ENCODE peak calls at places on chromosomes 6 and 20, in seven cellular contexts. I, R, W, D, O, X and Q are unnamed samples.
A peak's percentile ranks its signal among the peaks of the same experiment; 100 is the strongest.

GRCh38 chr6:162856885-162857284 is 129.1 kb downstream of the PACRG start:
- DNase-seq in I (peak; percentile 90), R (peak; percentile 96), W (no peak), D (no peak), O (peak; percentile 67), X (no peak), Q (peak; percentile 51)

GRCh38 chr6:586553-586952 is 70.3 kb downstream of the HUS1B start:
- DNase-seq in I (no peak), R (peak; percentile 89), W (no peak), D (no peak), O (no peak), X (no peak), Q (peak; percentile 14)

GRCh38 chr20:57869291-57869950 is 159.6 kb upstream of the PMEPA1 start:
- DNase-seq in I (no peak), R (peak; percentile 63), W (no peak), D (no peak), O (no peak), X (no peak), Q (no peak)

GRCh38 chr6:158213925-158214674 is 46.0 kb downstream of the GTF2H5 start:
- DNase-seq in I (peak; percentile 65), R (peak; percentile 88), W (peak; percentile 42), D (peak; percentile 68), O (peak; percentile 84), X (peak; percentile 56), Q (no peak)

GRCh38 chr6:159758031-159759001 is 3.5 kb upstream of the ACAT2 start:
- DNase-seq in I (peak; percentile 80), R (no peak), W (no peak), D (no peak), O (peak; percentile 71), X (no peak), Q (peak; percentile 46)

GRCh38 chr6:44867561-44868334 is 460.4 kb upstream of the RUNX2 start:
- DNase-seq in I (no peak), R (no peak), W (no peak), D (no peak), O (no peak), X (no peak), Q (no peak)

GRCh38 chr6:7671076-7671475 is 54.8 kb upstream of the BMP6 start:
- DNase-seq in I (peak; percentile 35), R (no peak), W (no peak), D (no peak), O (peak; percentile 32), X (no peak), Q (peak; percentile 42)

GRCh38 chr6:2943564-2943955 is 27.8 kb downstream of the SERPINB6 start:
- DNase-seq in I (no peak), R (no peak), W (no peak), D (peak; percentile 18), O (no peak), X (no peak), Q (no peak)

GRCh38 chr6:161549977-161550655 is 276.3 kb upstream of the AGPAT4 start:
- DNase-seq in I (peak; percentile 6), R (peak; percentile 74), W (no peak), D (no peak), O (peak; percentile 13), X (no peak), Q (no peak)

GRCh38 chr6:132919476-132919875 is 105.1 kb downstream of the RPS12 start:
- DNase-seq in I (peak; percentile 96), R (no peak), W (no peak), D (no peak), O (peak; percentile 95), X (no peak), Q (peak; percentile 11)

GRCh38 chr6:26124550-26125014 is 37.4 kb downstream of the HFE start:
- DNase-seq in I (no peak), R (peak; percentile 78), W (peak; percentile 32), D (no peak), O (no peak), X (no peak), Q (no peak)

GRCh38 chr6:31771992-31772358 is 5.2 kb downstream of the VWA7 start:
- DNase-seq in I (peak; percentile 61), R (no peak), W (no peak), D (no peak), O (peak; percentile 29), X (no peak), Q (no peak)

GRCh38 chr6:149031545-149032317 is 284.9 kb downstream of the UST start:
- DNase-seq in I (peak; percentile 96), R (no peak), W (no peak), D (no peak), O (peak; percentile 97), X (no peak), Q (no peak)

GRCh38 chr20:11891081-11891826 is 26.4 kb upstream of the BTBD3 start:
- DNase-seq in I (peak; percentile 49), R (peak; percentile 90), W (no peak), D (peak; percentile 82), O (peak; percentile 45), X (peak; percentile 49), Q (no peak)

GRCh38 chr6:106160189-106160588 is 74.1 kb downstream of the PRDM1 start:
- DNase-seq in I (peak; percentile 69), R (no peak), W (no peak), D (no peak), O (no peak), X (no peak), Q (no peak)

GRCh38 chr20:61877776-61878477 is 187.8 kb downstream of the TAF4 start:
- DNase-seq in I (no peak), R (no peak), W (no peak), D (no peak), O (no peak), X (no peak), Q (no peak)

GRCh38 chr6:84728602-84729001 is 35.8 kb downstream of the TBX18 start:
- DNase-seq in I (no peak), R (peak; percentile 7), W (no peak), D (no peak), O (peak; percentile 46), X (no peak), Q (peak; percentile 2)

GRCh38 chr20:45946149-45946970 is 11.9 kb downstream of the PCIF1 start:
- DNase-seq in I (peak; percentile 41), R (no peak), W (peak; percentile 44), D (no peak), O (peak; percentile 97), X (no peak), Q (no peak)

GRCh38 chr6:149046822-149047246 is 270.7 kb upstream of the TAB2 start:
- DNase-seq in I (peak; percentile 50), R (no peak), W (no peak), D (no peak), O (peak; percentile 46), X (no peak), Q (no peak)

GRCh38 chr6:93040375-93040774 is 379.0 kb downstream of the EPHA7 start:
- DNase-seq in I (peak; percentile 42), R (no peak), W (no peak), D (no peak), O (peak; percentile 29), X (peak; percentile 75), Q (no peak)

GRCh38 chr6:158158123-158158522 is 9.9 kb downstream of the SERAC1 start:
- DNase-seq in I (no peak), R (no peak), W (no peak), D (no peak), O (no peak), X (no peak), Q (no peak)

GRCh38 chr6:113077794-113078193 is 730.7 kb downstream of the RFPL4B start:
- DNase-seq in I (no peak), R (no peak), W (no peak), D (no peak), O (no peak), X (no peak), Q (peak; percentile 50)

GRCh38 chr6:139370047-139370706 is 4.3 kb downstream of the CITED2 start:
- DNase-seq in I (peak; percentile 79), R (peak; percentile 23), W (no peak), D (no peak), O (peak; percentile 87), X (no peak), Q (no peak)

GRCh38 chr6:152151930-152152329 is 344.4 kb downstream of the ESR1 start:
- DNase-seq in I (no peak), R (no peak), W (no peak), D (no peak), O (no peak), X (no peak), Q (no peak)

GRCh38 chr6:71349976-71350615 is 61.5 kb downstream of the OGFRL1 start:
- DNase-seq in I (peak; percentile 76), R (no peak), W (no peak), D (no peak), O (peak; percentile 75), X (no peak), Q (peak; percentile 10)

GRCh38 chr6:48671506-48671905 is 560.5 kb upstream of the PTCHD4 start:
- DNase-seq in I (no peak), R (no peak), W (no peak), D (no peak), O (no peak), X (no peak), Q (peak; percentile 28)

GRCh38 chr20:52958206-52958605 is 14.0 kb upstream of the TSHZ2 start:
- DNase-seq in I (no peak), R (no peak), W (no peak), D (no peak), O (no peak), X (no peak), Q (no peak)

GRCh38 chr6:39411465-39411864 is 89.0 kb upstream of the KCNK16 start:
- DNase-seq in I (peak; percentile 62), R (no peak), W (no peak), D (no peak), O (peak; percentile 42), X (no peak), Q (no peak)

GRCh38 chr6:137001287-137001976 is 43.3 kb downstream of the IL20RA start:
- DNase-seq in I (peak; percentile 35), R (peak; percentile 89), W (no peak), D (no peak), O (no peak), X (no peak), Q (peak; percentile 64)

GRCh38 chr20:3658019-3658707 is 5.0 kb downstream of the GFRA4 start:
- DNase-seq in I (no peak), R (no peak), W (no peak), D (no peak), O (no peak), X (no peak), Q (no peak)

GRCh38 chr20:46364670-46365482 is 41.5 kb downstream of the ELMO2 start:
- DNase-seq in I (no peak), R (no peak), W (no peak), D (no peak), O (no peak), X (no peak), Q (no peak)

GRCh38 chr6:129641344-129641743 is 68.6 kb downstream of the ARHGAP18 start:
- DNase-seq in I (peak; percentile 90), R (no peak), W (no peak), D (no peak), O (peak; percentile 83), X (no peak), Q (no peak)